ENCODE peak calls at places on chromosomes 6 and 20, in ten cellular contexts. I is HFF-Myc; J is amniotic stem cell; H is non-pigmented ciliary epithelial cell; V is AG04449; B is heart right ventricle; R is activated CD4-positive, alpha-beta T cell treated with anti-CD3 and anti-CD28 coated beads, Interleukin-2, amount 10 ng/mL, durations not matched to agents 7 days and 5 days; Y is activated T-helper 1 cell treated with anti-CD3 and anti-CD28 coated beads, Interleukin-12 subunit alpha, Interleukin-12 subunit beta, Interleukin-2, Interleukin-4 antibody, amounts not matched to agents 30 ng/mL and 10 ng/mL and 1 ng/mL, durations not matched to agents 14 hours and 24 hours and 36 hours; N is hepatocyte; X is cardiac fibroblast. Q is an unnamed sample.
A peak's percentile ranks its signal among the peaks of the same experiment; 100 is the strongest.

GRCh38 chr6:31465718-31466117 is 32.2 kb upstream of the MICB start:
- DNase-seq in I (no peak), J (no peak), H (no peak), V (no peak), B (no peak), R (no peak), Y (no peak), N (no peak), X (no peak), Q (no peak)

GRCh38 chr6:45535933-45536332 is 158.2 kb upstream of the SUPT3H start:
- DNase-seq in I (no peak), J (no peak), H (no peak), V (no peak), B (no peak), R (no peak), Y (no peak), N (peak; percentile 47), X (no peak), Q (no peak)

GRCh38 chr6:168717491-168717890 is 276.5 kb downstream of the SMOC2 start:
- DNase-seq in I (no peak), J (no peak), H (no peak), V (no peak), B (no peak), R (no peak), Y (no peak), N (no peak), X (no peak), Q (no peak)

GRCh38 chr6:75532521-75532920 is 38.9 kb upstream of the FILIP1 start:
- DNase-seq in I (peak; percentile 6), J (no peak), H (no peak), V (no peak), B (no peak), R (no peak), Y (no peak), N (no peak), X (peak; percentile 57), Q (no peak)

GRCh38 chr6:139311826-139312225 is 20.0 kb upstream of the TXLNB start:
- DNase-seq in I (no peak), J (no peak), H (no peak), V (no peak), B (no peak), R (no peak), Y (no peak), N (no peak), X (peak; percentile 13), Q (no peak)

GRCh38 chr20:13216533-13216932 is 4.5 kb upstream of the ISM1 start:
- DNase-seq in I (no peak), J (no peak), H (no peak), V (no peak), B (no peak), R (no peak), Y (no peak), N (no peak), X (no peak), Q (no peak)

GRCh38 chr6:73451166-73452106 is 661 bp downstream of the CGAS start:
- DNase-seq in I (no peak), J (peak; percentile 35), H (no peak), V (no peak), B (peak; percentile 46), R (peak; percentile 47), Y (peak; percentile 22), N (peak; percentile 17), X (peak; percentile 40), Q (no peak)

GRCh38 chr20:38673731-38674177 is 50.5 kb upstream of the SLC32A1 start:
- DNase-seq in I (no peak), J (no peak), H (no peak), V (no peak), B (no peak), R (no peak), Y (no peak), N (peak; percentile 41), X (no peak), Q (no peak)

GRCh38 chr20:36481380-36482043 is 59.8 kb upstream of the MYL9 start:
- DNase-seq in I (no peak), J (no peak), H (no peak), V (no peak), B (no peak), R (no peak), Y (no peak), N (no peak), X (no peak), Q (no peak)

GRCh38 chr6:134910596-134910935 is 39.3 kb downstream of the ALDH8A1 start:
- DNase-seq in I (no peak), J (no peak), H (no peak), V (no peak), B (no peak), R (no peak), Y (no peak), N (no peak), X (no peak), Q (no peak)

GRCh38 chr20:17806739-17807441 is 107.1 kb downstream of the BANF2 start:
- DNase-seq in I (peak; percentile 66), J (no peak), H (peak; percentile 26), V (peak; percentile 17), B (peak; percentile 83), R (no peak), Y (no peak), N (peak; percentile 72), X (peak; percentile 97), Q (no peak)

GRCh38 chr20:44582321-44583025 is at the start of gene PKIG:
- DNase-seq in I (peak; percentile 69), J (peak; percentile 41), H (peak; percentile 24), V (peak; percentile 29), B (no peak), R (no peak), Y (no peak), N (peak; percentile 37), X (peak; percentile 90), Q (peak; percentile 84)

GRCh38 chr6:71289039-71289801 is 609 bp downstream of the OGFRL1 start:
- DNase-seq in I (no peak), J (no peak), H (no peak), V (no peak), B (peak; percentile 50), R (peak; percentile 34), Y (no peak), N (peak; percentile 52), X (peak; percentile 24), Q (no peak)

GRCh38 chr6:140303218-140303949 is 928.9 kb upstream of the CITED2 start:
- DNase-seq in I (no peak), J (no peak), H (no peak), V (no peak), B (no peak), R (no peak), Y (no peak), N (no peak), X (no peak), Q (no peak)

GRCh38 chr20:17959257-17959627 is 9.4 kb downstream of the SNX5 start:
- DNase-seq in I (no peak), J (no peak), H (no peak), V (no peak), B (no peak), R (no peak), Y (no peak), N (no peak), X (no peak), Q (no peak)

GRCh38 chr6:33297406-33297955 is 1.3 kb downstream of the RGL2 start:
- DNase-seq in I (no peak), J (no peak), H (no peak), V (no peak), B (no peak), R (no peak), Y (no peak), N (peak; percentile 69), X (no peak), Q (no peak)

GRCh38 chr6:80530096-80530495 is 423.6 kb downstream of the BCKDHB start:
- DNase-seq in I (no peak), J (no peak), H (no peak), V (no peak), B (no peak), R (no peak), Y (no peak), N (no peak), X (no peak), Q (no peak)

GRCh38 chr6:143368426-143368825 is 82.1 kb downstream of the ADAT2 start:
- DNase-seq in I (no peak), J (no peak), H (peak; percentile 14), V (no peak), B (no peak), R (no peak), Y (no peak), N (no peak), X (peak; percentile 33), Q (no peak)

GRCh38 chr6:133314951-133315350 is 73.8 kb downstream of the EYA4 start:
- DNase-seq in I (no peak), J (no peak), H (no peak), V (no peak), B (no peak), R (no peak), Y (no peak), N (no peak), X (no peak), Q (no peak)

GRCh38 chr20:22462975-22463914 is 121.1 kb downstream of the FOXA2 start:
- DNase-seq in I (no peak), J (no peak), H (no peak), V (no peak), B (no peak), R (no peak), Y (no peak), N (no peak), X (no peak), Q (no peak)

GRCh38 chr6:41541364-41541763 is 4.8 kb upstream of the FOXP4 start:
- DNase-seq in I (no peak), J (no peak), H (no peak), V (no peak), B (no peak), R (no peak), Y (no peak), N (no peak), X (no peak), Q (no peak)

GRCh38 chr20:37504404-37505096 is 16.5 kb upstream of the NNAT start:
- DNase-seq in I (no peak), J (no peak), H (no peak), V (no peak), B (no peak), R (no peak), Y (no peak), N (no peak), X (no peak), Q (no peak)

GRCh38 chr20:43432498-43432897 is 25.2 kb upstream of the SRSF6 start:
- DNase-seq in I (no peak), J (no peak), H (no peak), V (no peak), B (no peak), R (no peak), Y (no peak), N (no peak), X (no peak), Q (no peak)

GRCh38 chr6:33091957-33092356 is 16.2 kb downstream of the HLA-DPB1 start:
- DNase-seq in I (no peak), J (no peak), H (no peak), V (no peak), B (peak; percentile 43), R (peak; percentile 50), Y (peak; percentile 35), N (no peak), X (no peak), Q (no peak)

GRCh38 chr20:38353298-38353697 is 7.0 kb downstream of the LBP start:
- DNase-seq in I (no peak), J (no peak), H (no peak), V (no peak), B (no peak), R (no peak), Y (no peak), N (no peak), X (peak; percentile 30), Q (no peak)

GRCh38 chr20:20363449-20364015 is 4.4 kb upstream of the INSM1 start:
- DNase-seq in I (no peak), J (no peak), H (no peak), V (no peak), B (no peak), R (no peak), Y (no peak), N (no peak), X (no peak), Q (no peak)

GRCh38 chr6:98747246-98747645 is 87.1 kb upstream of the POU3F2 start:
- DNase-seq in I (no peak), J (no peak), H (no peak), V (no peak), B (no peak), R (no peak), Y (no peak), N (no peak), X (no peak), Q (no peak)

GRCh38 chr20:31836853-31837608 is 8.4 kb downstream of the FOXS1 start:
- DNase-seq in I (no peak), J (no peak), H (no peak), V (no peak), B (no peak), R (no peak), Y (no peak), N (no peak), X (no peak), Q (no peak)

Q was measured in glomerular endothelial cell.